ENCODE peak calls at places on chromosomes 6 and 20, in seven cellular contexts. G is heart right ventricle; B is ovary; C is right lobe of liver; N is A549; R is heart left ventricle; T is CD8-positive, alpha-beta T cell. H is an unnamed sample.

GRCh38 chr6:13119549-13119948 is 208.8 kb downstream of the TBC1D7 start:
- DNase-seq in G (no peak), B (no peak), C (no peak), N (no peak), R (no peak), T (no peak), H (no peak)

GRCh38 chr6:152173321-152173720 is 365.8 kb downstream of the ESR1 start:
- DNase-seq in G (no peak), B (no peak), C (no peak), N (no peak), R (no peak), T (no peak), H (no peak)

GRCh38 chr6:63272397-63272796 is 47.4 kb downstream of the LGSN start:
- DNase-seq in G (no peak), B (no peak), C (no peak), N (no peak), R (no peak), T (no peak), H (no peak)

GRCh38 chr20:44648579-44648978 is 2.9 kb downstream of the ADA start:
- DNase-seq in G (no peak), B (no peak), C (no peak), N (no peak), R (no peak), T (no peak), H (no peak)

GRCh38 chr6:119060255-119060907 is 18.1 kb downstream of the FAM184A start:
- DNase-seq in G (no peak), B (no peak), C (no peak), N (no peak), R (no peak), T (no peak), H (no peak)

GRCh38 chr6:26075063-26075717 is 12.0 kb upstream of the HFE start:
- DNase-seq in G (no peak), B (no peak), C (no peak), N (no peak), R (no peak), T (no peak), H (no peak)

GRCh38 chr6:159104931-159105330 is 60.1 kb upstream of the TAGAP start:
- DNase-seq in G (no peak), B (no peak), C (no peak), N (no peak), R (no peak), T (no peak), H (no peak)

GRCh38 chr6:90233994-90234393 is 62.6 kb downstream of the BACH2 start:
- DNase-seq in G (no peak), B (no peak), C (no peak), N (no peak), R (no peak), T (peak; percentile 33), H (no peak)

GRCh38 chr6:35473849-35474128 is 5.6 kb downstream of the RPL10A start:
- DNase-seq in G (no peak), B (no peak), C (no peak), N (no peak), R (no peak), T (no peak), H (no peak)

GRCh38 chr6:87791029-87791428 is 89.0 kb upstream of the AKIRIN2 start:
- DNase-seq in G (no peak), B (no peak), C (no peak), N (no peak), R (no peak), T (no peak), H (no peak)

GRCh38 chr20:51354769-51355319 is 187.7 kb downstream of the NFATC2 start:
- DNase-seq in G (no peak), B (no peak), C (no peak), N (no peak), R (no peak), T (no peak), H (no peak)

GRCh38 chr6:113565306-113565705 is 291.8 kb upstream of the MARCKS start:
- DNase-seq in G (no peak), B (no peak), C (no peak), N (no peak), R (no peak), T (no peak), H (no peak)

GRCh38 chr6:136955123-136955522 is 33.0 kb downstream of the SLC35D3 start:
- DNase-seq in G (no peak), B (no peak), C (no peak), N (no peak), R (no peak), T (no peak), H (no peak)

GRCh38 chr6:40563111-40563510 is 24.1 kb downstream of the LRFN2 start:
- DNase-seq in G (no peak), B (no peak), C (no peak), N (no peak), R (no peak), T (no peak), H (no peak)

GRCh38 chr6:1222426-1223311 is 89.2 kb upstream of the FOXQ1 start:
- DNase-seq in G (peak; percentile 46), B (no peak), C (no peak), N (no peak), R (peak; percentile 77), T (no peak), H (no peak)

GRCh38 chr6:41939848-41940758 is 1.5 kb downstream of the CCND3 start:
- DNase-seq in G (peak; percentile 13), B (no peak), C (peak; percentile 62), N (no peak), R (no peak), T (no peak), H (no peak)

GRCh38 chr6:45256697-45257695 is 71.1 kb upstream of the RUNX2 start:
- DNase-seq in G (no peak), B (no peak), C (no peak), N (no peak), R (no peak), T (no peak), H (no peak)

GRCh38 chr6:170043150-170043819 is 247.6 kb downstream of the DLL1 start:
- DNase-seq in G (no peak), B (peak; percentile 3), C (no peak), N (no peak), R (peak; percentile 65), T (no peak), H (no peak)

GRCh38 chr6:170043881-170044790 is 246.7 kb downstream of the DLL1 start:
- DNase-seq in G (no peak), B (peak; percentile 3), C (no peak), N (no peak), R (no peak), T (no peak), H (no peak)

GRCh38 chr6:170045563-170045960 is 245.3 kb downstream of the DLL1 start:
- DNase-seq in G (no peak), B (peak; percentile 7), C (no peak), N (no peak), R (no peak), T (no peak), H (no peak)

GRCh38 chr6:170045981-170046667 is 244.8 kb downstream of the DLL1 start:
- DNase-seq in G (no peak), B (peak; percentile 28), C (no peak), N (no peak), R (no peak), T (no peak), H (peak; percentile 23)

GRCh38 chr6:170044836-170045562 is 245.9 kb downstream of the DLL1 start:
- DNase-seq in G (no peak), B (peak; percentile 13), C (no peak), N (no peak), R (no peak), T (no peak), H (no peak)
- H3K9me3 ChIP-seq in G (no peaks in the 10 kb centered on the region), B (no peaks in the 10 kb centered on the region), C (no peaks in the 10 kb centered on the region), N (no peaks in the 10 kb centered on the region), R (no peaks in the 10 kb centered on the region), T (no peaks in the 10 kb centered on the region), H (no peaks in the 10 kb centered on the region)

GRCh38 chr6:144314562-144314961 is 29.4 kb downstream of the UTRN start:
- DNase-seq in G (no peak), B (no peak), C (no peak), N (no peak), R (no peak), T (no peak), H (no peak)

GRCh38 chr6:144315981-144316865 is 31.1 kb downstream of the UTRN start:
- DNase-seq in G (no peak), B (no peak), C (no peak), N (no peak), R (no peak), T (no peak), H (no peak)

GRCh38 chr6:144317736-144318135 is 32.6 kb downstream of the UTRN start:
- DNase-seq in G (no peak), B (no peak), C (no peak), N (no peak), R (no peak), T (no peak), H (no peak)

GRCh38 chr6:144315226-144315980 is 30.3 kb downstream of the UTRN start:
- DNase-seq in G (no peak), B (no peak), C (peak; percentile 59), N (no peak), R (peak; percentile 30), T (no peak), H (no peak)

DNA sequence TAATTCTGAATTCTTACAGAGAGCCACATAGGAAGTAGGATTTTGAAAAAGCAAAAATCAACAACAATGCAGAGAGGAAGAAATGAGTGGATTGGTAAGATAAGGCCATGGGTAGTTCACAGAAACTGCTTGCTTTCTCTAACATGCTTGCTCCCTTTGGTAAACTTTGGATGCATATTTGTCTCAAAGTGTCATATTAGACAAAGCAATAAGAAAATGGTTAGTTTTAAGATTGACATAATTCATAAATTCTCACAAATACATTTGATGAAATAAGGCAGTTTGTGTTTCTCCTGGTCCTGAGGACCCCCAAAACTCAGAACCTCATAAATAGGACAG is 31.7 kb downstream of the UTRN start:
- DNase-seq in G (no peak), B (no peak), C (no peak), N (no peak), R (no peak), T (no peak), H (no peak)
- H3K4me1 ChIP-seq in G (peaks cover 8% of the 10 kb centered on the region), B (peaks cover 24% of the 10 kb centered on the region), C (no peaks in the 10 kb centered on the region), N (peaks cover 30% of the 10 kb centered on the region), R (peaks cover 56% of the 10 kb centered on the region), T (no peaks in the 10 kb centered on the region), H (peaks cover 13% of the 10 kb centered on the region)

DNA sequence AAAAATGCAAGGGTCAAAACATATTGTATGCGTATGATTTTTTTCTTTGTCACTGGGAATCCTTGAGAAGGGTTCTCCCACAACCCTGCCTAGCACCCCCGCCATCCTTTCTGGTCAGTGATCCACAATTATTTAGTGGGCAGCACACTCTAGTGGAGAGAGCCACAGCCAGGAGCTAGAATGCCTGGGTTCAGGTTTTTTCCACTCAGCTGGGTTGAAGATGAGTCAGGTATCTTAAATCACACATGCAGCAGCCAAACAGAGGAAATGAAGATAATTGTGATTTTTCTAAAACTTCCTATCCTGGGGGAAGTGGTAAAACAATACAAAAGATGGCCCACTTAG is 243.1 kb downstream of the PKHD1 start:
- DNase-seq in G (no peak), B (no peak), C (no peak), N (no peak), R (no peak), T (no peak), H (no peak)
- TF ChIP-seq CTCF in G (no peak), B (no peak), C (peak; percentile 38), N (no peak), R (no peak), T (no peak), H (no peak)

DNA sequence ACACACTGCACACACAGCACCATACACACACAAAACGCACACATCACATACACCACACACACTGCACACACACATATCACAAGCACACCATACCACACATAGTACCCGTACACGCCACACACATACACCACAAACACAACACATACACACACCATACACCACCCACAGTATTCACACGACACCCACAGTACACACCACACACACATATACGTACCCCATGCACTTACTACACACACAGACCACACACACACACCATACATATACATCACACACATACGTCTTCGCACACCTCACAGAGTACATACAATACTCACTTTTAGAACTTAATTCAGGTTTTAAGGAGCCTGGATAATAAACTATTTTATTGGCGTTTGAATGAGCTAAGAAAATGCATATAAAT is 1805.3 kb upstream of the DEFB115 start:
- DNase-seq in G (no peak), B (no peak), C (no peak), N (no peak), R (no peak), T (no peak), H (no peak)
- H3K9me3 ChIP-seq in G (no peaks in the 10 kb centered on the region), B (no peaks in the 10 kb centered on the region), C (no peaks in the 10 kb centered on the region), N (peaks cover 3% of the 10 kb centered on the region), R (no peaks in the 10 kb centered on the region), T (no peaks in the 10 kb centered on the region), H (no peaks in the 10 kb centered on the region)